ENCODE peak calls at places on chromosomes 13 and 19, in five cellular contexts. One of them, this sample, is unnamed.

GRCh38 chr19:9945319-9945966 is 9.1 kb upstream of the OLFM2 start:
- DNase-seq in IMR-90: peak; percentile 100
- DNase-seq in H9: peak; percentile 57
- DNase-seq in mesendoderm: peak; percentile 51
- DNase-seq in H1: no peak
- DNase-seq in this sample: no peak

GRCh38 chr19:15187026-15188007 is 13.5 kb downstream of the NOTCH3 start:
- DNase-seq in H1: no peak
- DNase-seq in H9: peak; percentile 54
- DNase-seq in mesendoderm: peak; percentile 58
- DNase-seq in IMR-90: no peak
- DNase-seq in this sample: no peak

GRCh38 chr13:24910502-24911134 is 146.6 kb downstream of the RNF17 start:
- DNase-seq in H1: no peak
- DNase-seq in H9: no peak
- DNase-seq in IMR-90: peak; percentile 6
- DNase-seq in mesendoderm: no peak
- DNase-seq in this sample: no peak

GRCh38 chr19:19642506-19643157 is 825 bp downstream of the GMIP start:
- DNase-seq in H1: no peak
- DNase-seq in IMR-90: no peak
- DNase-seq in mesendoderm: peak; percentile 44
- DNase-seq in H9: no peak
- DNase-seq in this sample: no peak

GRCh38 chr13:52319876-52320275 is 86.1 kb downstream of the THSD1 start:
- DNase-seq in H1: no peak
- DNase-seq in H9: no peak
- DNase-seq in IMR-90: peak; percentile 4
- DNase-seq in mesendoderm: no peak
- DNase-seq in this sample: no peak

GRCh38 chr13:48853381-48854102 is 122.2 kb upstream of the FNDC3A start:
- DNase-seq in H9: no peak
- DNase-seq in H1: no peak
- DNase-seq in IMR-90: peak; percentile 67
- DNase-seq in mesendoderm: no peak
- DNase-seq in this sample: no peak

GRCh38 chr19:58439576-58440554 is at the start of gene ZNF132:
- DNase-seq in mesendoderm: peak; percentile 100
- DNase-seq in IMR-90: peak; percentile 100
- DNase-seq in H1: peak; percentile 98
- DNase-seq in H9: peak; percentile 74
- DNase-seq in this sample: peak; percentile 97

GRCh38 chr19:37896142-37896541 is 10.3 kb downstream of the WDR87 start:
- DNase-seq in H9: no peak
- DNase-seq in mesendoderm: no peak
- DNase-seq in IMR-90: no peak
- DNase-seq in H1: no peak
- DNase-seq in this sample: no peak

GRCh38 chr19:35214766-35215422 is 13.6 kb downstream of the FAM187B start:
- DNase-seq in IMR-90: no peak
- DNase-seq in mesendoderm: no peak
- DNase-seq in H1: no peak
- DNase-seq in H9: no peak
- DNase-seq in this sample: no peak

GRCh38 chr13:28116736-28117135 is 16.4 kb upstream of the FLT3 start:
- DNase-seq in H9: no peak
- DNase-seq in IMR-90: no peak
- DNase-seq in mesendoderm: no peak
- DNase-seq in H1: no peak
- DNase-seq in this sample: no peak

GRCh38 chr13:49113526-49114286 is 106.4 kb upstream of the MLNR start:
- DNase-seq in mesendoderm: peak; percentile 45
- DNase-seq in H1: no peak
- DNase-seq in H9: no peak
- DNase-seq in IMR-90: peak; percentile 82
- DNase-seq in this sample: no peak

GRCh38 chr19:32336259-32337111 is 8.9 kb upstream of the ZNF507 start:
- DNase-seq in H1: no peak
- DNase-seq in H9: no peak
- DNase-seq in mesendoderm: no peak
- DNase-seq in IMR-90: peak; percentile 59
- DNase-seq in this sample: no peak

GRCh38 chr13:35690546-35690945 is 214.1 kb upstream of the MAB21L1 start:
- DNase-seq in mesendoderm: no peak
- DNase-seq in H9: no peak
- DNase-seq in H1: no peak
- DNase-seq in IMR-90: peak; percentile 41
- DNase-seq in this sample: no peak

GRCh38 chr19:15432018-15432494 is 13.3 kb upstream of the AKAP8L start:
- DNase-seq in mesendoderm: no peak
- DNase-seq in IMR-90: no peak
- DNase-seq in H1: no peak
- DNase-seq in H9: no peak
- DNase-seq in this sample: no peak

DNA sequence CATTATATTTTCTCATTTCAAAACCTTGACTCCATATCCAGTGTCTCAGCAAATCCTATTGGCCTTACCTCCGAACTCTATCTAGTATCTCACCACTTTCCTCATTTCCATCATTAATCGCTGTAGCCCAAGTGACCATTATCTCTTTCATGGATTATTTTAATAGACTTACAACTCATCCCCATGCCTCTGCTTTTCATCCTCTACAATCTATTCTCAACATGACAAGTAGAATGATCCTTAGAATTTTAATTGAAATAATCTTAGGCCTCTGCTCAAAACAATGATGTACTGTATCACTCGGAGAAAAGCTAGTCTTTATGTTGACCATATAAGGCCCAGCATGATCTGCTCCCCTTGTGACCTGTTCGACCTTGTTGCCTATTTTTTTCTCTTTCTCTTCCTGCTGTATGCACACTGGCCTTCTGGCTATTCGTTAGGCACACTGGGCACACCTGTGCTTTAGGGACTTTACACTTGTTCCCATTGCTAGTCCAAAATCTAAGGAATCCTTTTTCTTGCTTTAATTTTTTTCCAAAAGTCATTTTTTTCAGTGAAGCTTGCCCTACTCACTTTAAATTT is 21.4 kb downstream of the DNAJC15 start:
- DNase-seq in mesendoderm: no peak
- DNase-seq in IMR-90: no peak
- DNase-seq in H9: no peak
- DNase-seq in H1: no peak
- DNase-seq in this sample: no peak
- H2BK5ac ChIP-seq in mesendoderm: no peak overlapping the region
- H2BK5ac ChIP-seq in IMR-90: no peak overlapping the region
- H2BK5ac ChIP-seq in H9: no peak overlapping the region
- H2BK5ac ChIP-seq in H1: no peak overlapping the region
- H2BK5ac ChIP-seq in this sample: no peak overlapping the region

DNA sequence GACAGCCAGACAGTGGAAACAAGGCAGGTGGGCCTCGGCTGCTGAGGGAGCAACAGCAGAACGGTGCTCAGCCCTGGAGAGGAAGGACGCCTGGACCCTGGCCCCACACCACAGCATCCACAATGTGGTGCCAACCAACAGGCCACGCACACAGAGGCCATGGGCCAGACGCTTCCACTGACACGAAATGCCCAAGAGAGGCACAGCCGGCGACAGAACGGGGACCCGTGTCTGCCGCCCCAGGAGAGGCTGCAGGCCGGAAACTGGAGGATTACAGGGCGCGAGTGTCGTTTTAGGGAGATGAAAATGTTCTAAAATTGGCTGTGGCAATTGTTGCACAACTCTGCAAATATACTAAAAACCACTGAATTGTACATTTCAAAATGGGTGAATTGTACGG is 69.7 kb downstream of the RASA3 start:
- DNase-seq in H9: no peak
- DNase-seq in IMR-90: no peak
- DNase-seq in H1: no peak
- DNase-seq in mesendoderm: no peak
- DNase-seq in this sample: no peak
- H2BK15ac ChIP-seq in H9: no peak overlapping the region
- H2BK15ac ChIP-seq in IMR-90: peak overlapping the region; percentile 17
- H2BK15ac ChIP-seq in H1: no peak overlapping the region
- H2BK15ac ChIP-seq in mesendoderm: no peak overlapping the region
- H2BK15ac ChIP-seq in this sample: peak overlapping the region; percentile 63

DNA sequence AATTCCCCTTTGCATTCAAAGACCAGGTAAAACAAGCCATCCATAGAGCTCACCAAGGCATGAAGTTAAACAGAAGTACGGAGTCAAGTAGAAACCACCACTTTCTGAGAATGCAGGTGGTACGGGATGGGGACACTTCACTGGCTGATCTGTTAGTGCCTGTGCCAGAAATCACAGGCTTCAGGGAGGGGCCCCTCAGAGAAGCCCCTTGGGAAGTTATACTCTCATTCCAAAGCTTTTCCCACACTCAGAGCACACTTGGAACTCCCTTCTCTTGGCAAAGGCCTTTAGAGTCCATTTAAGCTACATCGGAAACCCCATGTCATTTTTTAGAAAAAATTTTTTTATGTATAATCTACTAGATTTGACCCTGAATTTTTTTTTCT is 80.7 kb upstream of the WASF3 start:
- DNase-seq in IMR-90: no peak
- DNase-seq in mesendoderm: no peak
- DNase-seq in H9: no peak
- DNase-seq in H1: no peak
- DNase-seq in this sample: no peak
- H2BK5ac ChIP-seq in IMR-90: peak overlapping the region; percentile 59
- H2BK5ac ChIP-seq in mesendoderm: no peak overlapping the region
- H2BK5ac ChIP-seq in H9: no peak overlapping the region
- H2BK5ac ChIP-seq in H1: peak overlapping the region; percentile 91
- H2BK5ac ChIP-seq in this sample: no peak overlapping the region

GRCh38 chr19:4334929-4335833 is 3.4 kb downstream of the STAP2 start:
- DNase-seq in mesendoderm: no peak
- DNase-seq in H1: no peak
- DNase-seq in IMR-90: no peak
- DNase-seq in H9: no peak
- DNase-seq in this sample: no peak

GRCh38 chr19:4343056-4343844 is at the start of gene MPND:
- DNase-seq in IMR-90: peak; percentile 64
- DNase-seq in mesendoderm: peak; percentile 86
- DNase-seq in H9: peak; percentile 86
- DNase-seq in H1: no peak
- DNase-seq in this sample: peak; percentile 85

GRCh38 chr19:4342421-4343055 is 824 bp upstream of the MPND start:
- DNase-seq in mesendoderm: peak; percentile 100
- DNase-seq in H9: peak; percentile 99
- DNase-seq in IMR-90: peak; percentile 100
- DNase-seq in H1: peak; percentile 97
- DNase-seq in this sample: peak; percentile 100

GRCh38 chr19:4337906-4338440 is 654 bp downstream of the STAP2 start:
- DNase-seq in H1: no peak
- DNase-seq in mesendoderm: peak; percentile 54
- DNase-seq in H9: no peak
- DNase-seq in IMR-90: no peak
- DNase-seq in this sample: no peak

DNA sequence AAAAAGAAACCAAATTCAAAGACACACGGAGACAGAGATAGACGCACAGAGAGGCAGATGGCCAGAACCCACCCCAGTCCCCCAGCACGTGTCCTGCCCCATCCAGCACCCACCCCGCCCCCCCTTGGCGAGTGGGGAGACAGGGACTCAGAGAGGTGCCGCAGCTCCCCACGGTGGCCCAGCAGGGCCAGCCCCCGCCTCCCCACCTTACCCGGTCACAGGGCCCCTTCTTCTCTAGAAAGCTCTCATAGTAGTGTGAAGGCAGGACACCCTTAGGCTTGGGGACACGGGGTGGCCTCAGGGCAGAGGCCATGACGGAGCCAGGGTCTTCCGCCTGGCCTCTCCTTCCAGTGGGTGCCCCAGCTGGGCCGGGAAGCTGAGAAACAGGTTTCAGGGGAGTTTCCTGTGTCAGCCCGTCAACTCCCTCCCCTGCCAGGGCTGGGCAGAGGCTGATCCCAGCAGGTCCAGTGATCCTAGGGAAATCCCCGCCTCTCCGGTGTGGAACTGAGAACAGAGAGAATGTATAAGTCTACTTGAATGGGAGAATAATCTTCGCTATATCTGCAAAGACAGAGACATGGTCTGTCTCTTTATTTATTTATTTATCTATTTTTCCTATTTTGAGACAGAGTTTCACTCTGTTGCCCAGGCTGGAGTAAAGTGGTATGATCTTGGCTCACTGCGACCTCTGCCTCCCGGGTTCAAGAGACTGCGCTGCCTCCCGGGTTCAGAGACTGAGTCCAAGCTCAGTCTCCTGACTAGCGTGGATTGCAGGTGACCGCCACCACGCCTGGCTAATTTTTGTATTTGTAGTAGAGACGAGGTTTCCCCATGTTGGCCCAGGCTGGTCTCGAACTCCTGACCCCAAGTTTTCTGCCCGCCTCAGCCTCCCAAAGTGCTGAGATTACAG is at the start of gene STAP2:
- DNase-seq in IMR-90: no peak
- DNase-seq in mesendoderm: peak; percentile 51
- DNase-seq in H9: peak; percentile 76
- DNase-seq in H1: no peak
- DNase-seq in this sample: no peak
- H2BK15ac ChIP-seq in IMR-90: no peak within 1 kb of the TSS
- H2BK15ac ChIP-seq in mesendoderm: no peak within 1 kb of the TSS
- H2BK15ac ChIP-seq in H9: no peak within 1 kb of the TSS
- H2BK15ac ChIP-seq in H1: peak within 1 kb of the TSS; percentile 90
- H2BK15ac ChIP-seq in this sample: no peak within 1 kb of the TSS

DNA sequence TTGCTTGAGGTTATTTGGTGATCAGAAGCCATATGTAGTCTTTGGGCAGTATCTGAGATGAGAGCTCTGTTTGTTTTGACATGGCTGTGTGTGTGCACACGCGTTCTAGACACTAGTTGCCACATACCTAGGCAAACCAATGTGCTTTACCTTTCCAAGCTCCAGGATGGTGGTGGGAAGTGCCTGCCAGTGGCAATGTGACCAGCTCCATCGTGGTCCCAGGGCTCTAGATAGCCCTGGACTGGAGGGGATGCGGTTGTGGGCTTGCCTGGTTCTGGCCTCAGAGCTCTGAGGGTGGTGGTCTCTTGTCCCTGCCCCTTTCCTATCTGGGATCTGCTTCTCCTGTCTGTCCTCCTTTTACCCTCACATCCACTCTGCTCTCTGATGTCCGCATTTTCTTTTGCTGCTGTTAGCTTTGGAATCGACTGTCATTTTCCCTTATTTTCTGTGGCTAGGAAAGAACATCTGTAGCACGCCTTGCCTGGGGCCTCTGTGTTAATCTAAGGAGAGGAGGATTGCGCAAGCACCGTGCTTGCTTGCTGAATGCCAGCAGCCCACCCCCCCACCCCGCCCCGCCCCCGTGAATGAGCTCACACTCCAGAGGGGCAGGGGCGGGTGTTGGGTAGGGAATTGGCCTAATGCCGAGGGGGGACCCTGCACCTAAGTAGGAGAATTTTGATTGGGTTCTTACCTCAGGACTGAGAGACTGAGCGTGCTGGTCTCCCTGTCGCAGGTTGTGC is 89.5 kb downstream of the ARHGEF7 start:
- DNase-seq in H9: peak; percentile 64
- DNase-seq in mesendoderm: peak; percentile 86
- DNase-seq in IMR-90: peak; percentile 84
- DNase-seq in H1: no peak
- DNase-seq in this sample: no peak
- H2BK5ac ChIP-seq in H9: no peak overlapping the region
- H2BK5ac ChIP-seq in mesendoderm: no peak overlapping the region
- H2BK5ac ChIP-seq in IMR-90: peak overlapping the region; percentile 70
- H2BK5ac ChIP-seq in H1: peak overlapping the region; percentile 62
- H2BK5ac ChIP-seq in this sample: peak overlapping the region; percentile 21

GRCh38 chr19:43755256-43755801 is 567 bp upstream of the SMG9 start:
- DNase-seq in H1: no peak
- DNase-seq in IMR-90: peak; percentile 61
- DNase-seq in H9: peak; percentile 57
- DNase-seq in mesendoderm: peak; percentile 67
- DNase-seq in this sample: peak; percentile 58
- H2BK15ac ChIP-seq in H1: peak overlapping the region; percentile 61
- H2BK15ac ChIP-seq in IMR-90: peak overlapping the region; percentile 1
- H2BK15ac ChIP-seq in H9: no peak overlapping the region
- H2BK15ac ChIP-seq in mesendoderm: no peak overlapping the region
- H2BK15ac ChIP-seq in this sample: peak overlapping the region; percentile 98

GRCh38 chr13:42649761-42650289 is 75.9 kb downstream of the TNFSF11 start:
- DNase-seq in H9: no peak
- DNase-seq in H1: no peak
- DNase-seq in mesendoderm: no peak
- DNase-seq in IMR-90: no peak
- DNase-seq in this sample: no peak
- H2BK5ac ChIP-seq in H9: no peak overlapping the region
- H2BK5ac ChIP-seq in H1: no peak overlapping the region
- H2BK5ac ChIP-seq in mesendoderm: no peak overlapping the region
- H2BK5ac ChIP-seq in IMR-90: no peak overlapping the region
- H2BK5ac ChIP-seq in this sample: no peak overlapping the region